ENCODE peak calls at places on chromosomes 11 and 22, in nine cellular contexts. V, M, B, E, H, Q, L, G and X are unnamed samples.
A peak's percentile ranks its signal among the peaks of the same experiment; 100 is the strongest.

GRCh38 chr11:606245-606644 is 9.5 kb downstream of the IRF7 start:
- DNase-seq in V (peak; percentile 73), M (no peak), B (peak; percentile 76), E (no peak), H (no peak), Q (no peak), L (peak; percentile 68), G (no peak), X (no peak)

GRCh38 chr11:99952816-99953215 is 734.3 kb upstream of the ARHGAP42 start:
- DNase-seq in V (no peak), M (no peak), B (peak; percentile 32), E (no peak), H (no peak), Q (no peak), L (peak; percentile 1), G (peak; percentile 40), X (no peak)

GRCh38 chr11:72642815-72643511 is 31.3 kb downstream of the PDE2A start:
- DNase-seq in V (peak; percentile 64), M (no peak), B (peak; percentile 55), E (peak; percentile 83), H (peak; percentile 59), Q (no peak), L (peak; percentile 68), G (no peak), X (no peak)

GRCh38 chr11:278001-278951 is at the start of gene NLRP6:
- DNase-seq in V (no peak), M (no peak), B (no peak), E (no peak), H (no peak), Q (peak; percentile 34), L (no peak), G (no peak), X (no peak)

GRCh38 chr22:47031628-47031915 is 269.1 kb downstream of the TBC1D22A start:
- DNase-seq in V (no peak), M (no peak), B (no peak), E (no peak), H (no peak), Q (no peak), L (no peak), G (no peak), X (no peak)

GRCh38 chr11:94845622-94846021 is 77.5 kb downstream of the AMOTL1 start:
- DNase-seq in V (no peak), M (no peak), B (no peak), E (no peak), H (no peak), Q (no peak), L (no peak), G (no peak), X (no peak)

GRCh38 chr22:42945736-42946135 is 69.2 kb downstream of the PACSIN2 start:
- DNase-seq in V (no peak), M (no peak), B (no peak), E (no peak), H (no peak), Q (no peak), L (no peak), G (no peak), X (no peak)

GRCh38 chr11:45927684-45928413 is 5.4 kb downstream of the LARGE2 start:
- DNase-seq in V (no peak), M (no peak), B (no peak), E (no peak), H (no peak), Q (peak; percentile 44), L (no peak), G (no peak), X (no peak)

GRCh38 chr11:65419773-65420481 is 2.7 kb upstream of the NEAT1 start:
- DNase-seq in V (peak; percentile 92), M (peak; percentile 98), B (peak; percentile 98), E (peak; percentile 65), H (peak; percentile 75), Q (peak; percentile 99), L (peak; percentile 96), G (peak; percentile 93), X (no peak)

GRCh38 chr11:12922980-12923507 is 86.1 kb upstream of the RASSF10 start:
- DNase-seq in V (no peak), M (no peak), B (peak; percentile 67), E (no peak), H (no peak), Q (no peak), L (no peak), G (no peak), X (no peak)

GRCh38 chr11:3855808-3856491 is 486 bp downstream of the STIM1 start:
- DNase-seq in V (peak; percentile 44), M (peak; percentile 67), B (no peak), E (peak; percentile 37), H (peak; percentile 65), Q (peak; percentile 74), L (peak; percentile 61), G (no peak), X (no peak)

GRCh38 chr11:111627591-111627990 is 25.3 kb downstream of the SIK2 start:
- DNase-seq in V (no peak), M (no peak), B (peak; percentile 28), E (no peak), H (no peak), Q (no peak), L (no peak), G (no peak), X (no peak)

GRCh38 chr11:115657586-115657985 is 153.4 kb upstream of the CADM1 start:
- DNase-seq in V (no peak), M (no peak), B (no peak), E (no peak), H (no peak), Q (no peak), L (no peak), G (no peak), X (no peak)

GRCh38 chr11:28009383-28009782 is 98.6 kb downstream of the KIF18A start:
- DNase-seq in V (no peak), M (no peak), B (peak; percentile 81), E (no peak), H (no peak), Q (no peak), L (peak; percentile 78), G (no peak), X (no peak)

GRCh38 chr11:490930-491260 is 16.1 kb downstream of the RNH1 start:
- DNase-seq in V (no peak), M (no peak), B (no peak), E (no peak), H (no peak), Q (no peak), L (no peak), G (no peak), X (no peak)

GRCh38 chr11:2793781-2794418 is 91.7 kb downstream of the CDKN1C start:
- DNase-seq in V (peak; percentile 2), M (no peak), B (no peak), E (no peak), H (no peak), Q (peak; percentile 42), L (no peak), G (no peak), X (no peak)

GRCh38 chr11:93116641-93117577 is 80.9 kb downstream of the SLC36A4 start:
- DNase-seq in V (no peak), M (no peak), B (no peak), E (peak; percentile 52), H (no peak), Q (no peak), L (no peak), G (no peak), X (no peak)

GRCh38 chr11:11847082-11847481 is 5.3 kb downstream of the USP47 start:
- DNase-seq in V (no peak), M (no peak), B (no peak), E (no peak), H (no peak), Q (no peak), L (no peak), G (no peak), X (no peak)
- H3K4me3 ChIP-seq in V (no peak overlapping the region), M (no peak overlapping the region), B (no peak overlapping the region), E (no peak overlapping the region), H (no peak overlapping the region), Q (no peak overlapping the region), L (no peak overlapping the region), G (no peak overlapping the region), X (no peak overlapping the region)

GRCh38 chr11:134098566-134099184 is 29.8 kb downstream of the JAM3 start:
- DNase-seq in V (no peak), M (no peak), B (no peak), E (no peak), H (peak; percentile 19), Q (no peak), L (no peak), G (no peak), X (no peak)
- H3K4me1 ChIP-seq in V (no peaks in the 10 kb centered on the region), M (no peaks in the 10 kb centered on the region), B (no peaks in the 10 kb centered on the region), E (peaks cover 12% of the 10 kb centered on the region), H (no peaks in the 10 kb centered on the region), Q (no peaks in the 10 kb centered on the region), L (peaks cover 3% of the 10 kb centered on the region), G (no peaks in the 10 kb centered on the region), X (no peaks in the 10 kb centered on the region)

DNA sequence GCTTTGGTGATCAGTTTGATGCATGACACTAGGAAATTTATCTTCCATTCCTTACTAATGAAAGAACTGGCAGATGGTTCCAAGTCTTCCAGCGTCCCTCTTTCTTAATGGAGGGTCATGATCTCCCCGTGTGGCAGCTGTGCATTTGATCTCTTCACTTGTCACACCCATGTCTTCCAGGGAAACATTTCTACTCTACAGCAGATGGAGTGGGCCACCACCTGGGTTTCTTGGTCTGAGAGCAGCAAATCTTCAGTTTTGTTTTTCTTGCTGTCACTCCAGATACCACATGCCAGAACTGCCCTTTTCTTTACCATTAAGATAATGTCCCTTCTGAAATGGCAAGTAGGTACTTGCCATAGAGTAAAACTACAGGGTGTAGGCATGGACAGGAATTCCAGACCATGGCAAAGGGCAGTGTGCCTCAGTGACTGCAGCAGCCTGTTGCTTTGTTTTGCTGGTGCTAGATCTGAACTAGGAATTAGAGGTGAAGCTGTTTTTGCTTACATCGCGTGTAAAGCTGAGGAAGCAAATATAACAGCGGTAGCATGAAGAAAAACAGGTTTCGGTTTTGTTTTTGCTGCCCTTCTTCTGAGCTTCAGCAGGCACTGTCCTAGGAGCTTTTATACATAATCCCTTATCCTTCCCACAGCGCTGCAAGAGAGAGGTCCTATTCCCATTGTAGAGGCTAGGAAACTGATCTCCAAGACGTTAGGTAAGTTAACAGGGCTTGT is 20.7 kb upstream of the C11orf96 start:
- DNase-seq in V (no peak), M (no peak), B (no peak), E (no peak), H (no peak), Q (no peak), L (no peak), G (no peak), X (no peak)
- H3K27ac ChIP-seq in V (peak overlapping the region; percentile 85), M (peak overlapping the region; percentile 84), B (no peak overlapping the region), E (no peak overlapping the region), H (no peak overlapping the region), Q (peak overlapping the region; percentile 8), L (peak overlapping the region; percentile 80), G (peak overlapping the region; percentile 70), X (no peak overlapping the region)

DNA sequence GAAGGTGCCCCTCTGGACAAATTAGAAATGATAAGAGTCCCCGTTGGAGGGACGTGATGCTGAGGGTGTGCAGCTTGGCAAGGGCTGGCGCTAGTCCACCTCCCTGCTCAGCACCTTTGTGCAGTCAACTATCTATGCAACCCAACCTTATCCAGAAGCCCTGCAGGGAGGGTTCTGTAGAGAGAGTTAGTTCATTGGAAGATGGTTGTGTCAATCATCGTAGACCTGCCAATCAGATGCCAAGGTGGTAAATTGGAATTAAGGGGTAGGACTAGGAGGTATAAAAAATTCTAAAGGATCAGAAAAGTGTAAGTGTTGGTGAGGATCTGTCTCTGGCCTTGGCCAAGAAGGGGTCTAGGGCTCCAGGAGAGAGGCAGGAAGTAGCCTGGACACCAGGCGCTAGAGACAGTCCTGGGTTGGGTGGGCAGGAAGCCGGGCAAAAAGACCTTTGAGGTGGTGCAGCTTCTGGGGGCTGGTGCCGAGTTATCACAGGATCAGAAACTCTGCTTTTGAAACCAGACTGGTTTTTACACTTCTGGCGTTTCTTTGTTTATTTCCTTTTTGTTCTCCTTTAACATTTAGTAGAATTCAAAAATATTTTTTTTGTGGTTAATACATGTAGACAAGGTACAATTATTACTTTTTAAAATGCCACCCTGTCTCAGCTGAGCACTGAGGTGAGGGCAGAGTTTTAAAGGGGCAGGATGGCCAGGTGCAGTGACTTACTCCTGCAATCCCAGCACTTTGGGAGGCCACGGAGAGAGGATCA is 1.6 kb downstream of the C1QTNF6 start:
- DNase-seq in V (peak; percentile 12), M (no peak), B (peak; percentile 92), E (peak; percentile 61), H (peak; percentile 81), Q (no peak), L (peak; percentile 58), G (peak; percentile 80), X (peak; percentile 88)
- H3K4me3 ChIP-seq in V (no peak overlapping the region), M (no peak overlapping the region), B (no peak overlapping the region), E (no peak overlapping the region), H (no peak overlapping the region), Q (no peak overlapping the region), L (no peak overlapping the region), G (peak overlapping the region; percentile 65), X (no peak overlapping the region)